ENCODE peak calls at places on chromosome 5, in five cellular contexts. One of them, this sample, is unnamed.

GRCh38 chr5:10364186-10364689 is 10.7 kb downstream of the MARCHF6 start:
- DNase-seq in PC-3: peak; percentile 80
- DNase-seq in cardiac muscle cell: no peak
- DNase-seq in left ventricle myocardium inferior: no peak
- DNase-seq in neuronal stem cell: no peak
- DNase-seq in this sample: no peak

GRCh38 chr5:145946112-145946861 is 9.9 kb downstream of the SH3RF2 start:
- DNase-seq in PC-3: peak; percentile 88
- DNase-seq in cardiac muscle cell: no peak
- DNase-seq in left ventricle myocardium inferior: peak; percentile 32
- DNase-seq in neuronal stem cell: no peak
- DNase-seq in this sample: peak; percentile 78

GRCh38 chr5:76325876-76326491 is 77.1 kb upstream of the IQGAP2 start:
- DNase-seq in PC-3: no peak
- DNase-seq in cardiac muscle cell: no peak
- DNase-seq in left ventricle myocardium inferior: no peak
- DNase-seq in neuronal stem cell: no peak
- DNase-seq in this sample: no peak

GRCh38 chr5:161442471-161442870 is 104.1 kb downstream of the GABRB2 start:
- DNase-seq in PC-3: no peak
- DNase-seq in cardiac muscle cell: no peak
- DNase-seq in left ventricle myocardium inferior: no peak
- DNase-seq in neuronal stem cell: no peak
- DNase-seq in this sample: no peak

GRCh38 chr5:15566306-15566705 is 66.3 kb downstream of the FBXL7 start:
- DNase-seq in PC-3: no peak
- DNase-seq in cardiac muscle cell: no peak
- DNase-seq in left ventricle myocardium inferior: no peak
- DNase-seq in neuronal stem cell: no peak
- DNase-seq in this sample: peak; percentile 27

GRCh38 chr5:19555876-19556275 is 432.1 kb downstream of the CDH18 start:
- DNase-seq in PC-3: no peak
- DNase-seq in cardiac muscle cell: no peak
- DNase-seq in left ventricle myocardium inferior: no peak
- DNase-seq in neuronal stem cell: no peak
- DNase-seq in this sample: no peak

GRCh38 chr5:180869587-180869986 is 8.5 kb upstream of the ZFP62 start:
- DNase-seq in PC-3: peak; percentile 1
- DNase-seq in cardiac muscle cell: no peak
- DNase-seq in left ventricle myocardium inferior: no peak
- DNase-seq in neuronal stem cell: no peak
- DNase-seq in this sample: no peak

GRCh38 chr5:124537136-124537919 is 209.1 kb downstream of the ZNF608 start:
- DNase-seq in PC-3: no peak
- DNase-seq in cardiac muscle cell: no peak
- DNase-seq in left ventricle myocardium inferior: no peak
- DNase-seq in neuronal stem cell: no peak
- DNase-seq in this sample: no peak

GRCh38 chr5:142385194-142385593 is 60.4 kb upstream of the SPRY4 start:
- DNase-seq in PC-3: no peak
- DNase-seq in cardiac muscle cell: peak; percentile 45
- DNase-seq in left ventricle myocardium inferior: no peak
- DNase-seq in neuronal stem cell: no peak
- DNase-seq in this sample: peak; percentile 83

GRCh38 chr5:94562327-94562971 is 56.0 kb downstream of the KIAA0825 start:
- DNase-seq in PC-3: peak; percentile 21
- DNase-seq in cardiac muscle cell: no peak
- DNase-seq in left ventricle myocardium inferior: no peak
- DNase-seq in neuronal stem cell: no peak
- DNase-seq in this sample: no peak

GRCh38 chr5:37637165-37637845 is 202.5 kb downstream of the GDNF start:
- DNase-seq in PC-3: peak; percentile 88
- DNase-seq in cardiac muscle cell: no peak
- DNase-seq in left ventricle myocardium inferior: no peak
- DNase-seq in neuronal stem cell: no peak
- DNase-seq in this sample: peak; percentile 15

GRCh38 chr5:57028166-57028565 is 76.2 kb upstream of the MIER3 start:
- DNase-seq in PC-3: no peak
- DNase-seq in cardiac muscle cell: no peak
- DNase-seq in left ventricle myocardium inferior: no peak
- DNase-seq in neuronal stem cell: no peak
- DNase-seq in this sample: no peak

GRCh38 chr5:177306674-177307543 is 3.3 kb downstream of the PRELID1 start:
- DNase-seq in PC-3: no peak
- DNase-seq in cardiac muscle cell: peak; percentile 89
- DNase-seq in left ventricle myocardium inferior: no peak
- DNase-seq in neuronal stem cell: no peak
- DNase-seq in this sample: no peak

GRCh38 chr5:1668141-1668721 is 131.4 kb downstream of the MRPL36 start:
- DNase-seq in PC-3: no peak
- DNase-seq in cardiac muscle cell: no peak
- DNase-seq in left ventricle myocardium inferior: no peak
- DNase-seq in neuronal stem cell: no peak
- DNase-seq in this sample: no peak

GRCh38 chr5:168714046-168714445 is 134.9 kb upstream of the PANK3 start:
- DNase-seq in PC-3: no peak
- DNase-seq in cardiac muscle cell: peak; percentile 25
- DNase-seq in left ventricle myocardium inferior: no peak
- DNase-seq in neuronal stem cell: no peak
- DNase-seq in this sample: peak; percentile 26

GRCh38 chr5:150361301-150361700 is 3.8 kb downstream of the TCOF1 start:
- DNase-seq in PC-3: no peak
- DNase-seq in cardiac muscle cell: no peak
- DNase-seq in left ventricle myocardium inferior: no peak
- DNase-seq in neuronal stem cell: no peak
- DNase-seq in this sample: no peak

GRCh38 chr5:171625646-171626045 is 160.0 kb upstream of the SMIM23 start:
- DNase-seq in PC-3: no peak
- DNase-seq in cardiac muscle cell: no peak
- DNase-seq in left ventricle myocardium inferior: no peak
- DNase-seq in neuronal stem cell: no peak
- DNase-seq in this sample: no peak

GRCh38 chr5:74951855-74952254 is 85.7 kb upstream of the FAM169A start:
- DNase-seq in PC-3: no peak
- DNase-seq in cardiac muscle cell: no peak
- DNase-seq in left ventricle myocardium inferior: no peak
- DNase-seq in neuronal stem cell: no peak
- DNase-seq in this sample: no peak

GRCh38 chr5:74947961-74948613 is 81.9 kb upstream of the FAM169A start:
- DNase-seq in PC-3: peak; percentile 30
- DNase-seq in cardiac muscle cell: no peak
- DNase-seq in left ventricle myocardium inferior: no peak
- DNase-seq in neuronal stem cell: no peak
- DNase-seq in this sample: no peak

GRCh38 chr5:74950836-74951515 is 84.8 kb upstream of the FAM169A start:
- DNase-seq in PC-3: no peak
- DNase-seq in cardiac muscle cell: no peak
- DNase-seq in left ventricle myocardium inferior: no peak
- DNase-seq in neuronal stem cell: no peak
- DNase-seq in this sample: peak; percentile 42

GRCh38 chr5:74952406-74952805 is 86.2 kb upstream of the FAM169A start:
- DNase-seq in PC-3: no peak
- DNase-seq in cardiac muscle cell: no peak
- DNase-seq in left ventricle myocardium inferior: no peak
- DNase-seq in neuronal stem cell: no peak
- DNase-seq in this sample: no peak

DNA sequence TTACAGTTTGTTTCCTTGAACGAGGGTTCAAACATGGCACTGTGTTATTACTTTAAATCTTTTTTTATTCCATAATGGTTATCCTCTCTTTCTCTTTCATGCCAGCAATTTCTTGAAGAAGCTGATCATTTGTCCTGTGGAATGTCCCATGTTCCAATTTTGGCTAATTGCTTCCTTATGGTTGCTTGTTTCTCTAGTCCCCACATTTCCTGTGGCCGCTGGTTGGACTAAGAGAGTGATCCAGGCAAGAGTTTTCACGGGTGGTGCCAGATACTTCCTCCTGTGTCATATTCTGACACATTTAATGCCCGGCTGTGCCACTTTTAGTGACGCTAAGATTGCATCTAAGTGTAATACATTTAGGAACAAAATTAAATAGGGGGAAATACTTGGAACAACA is 83.8 kb upstream of the FAM169A start:
- DNase-seq in PC-3: no peak
- DNase-seq in cardiac muscle cell: no peak
- DNase-seq in left ventricle myocardium inferior: no peak
- DNase-seq in neuronal stem cell: no peak
- DNase-seq in this sample: peak; percentile 89
- H3K4me3 ChIP-seq in PC-3: no peak overlapping the region
- H3K4me3 ChIP-seq in cardiac muscle cell: no peak overlapping the region
- H3K4me3 ChIP-seq in left ventricle myocardium inferior: no peak overlapping the region
- H3K4me3 ChIP-seq in neuronal stem cell: no peak overlapping the region
- H3K4me3 ChIP-seq in this sample: no peak overlapping the region

GRCh38 chr5:3512291-3512690 is 83.3 kb upstream of the IRX1 start:
- DNase-seq in PC-3: no peak
- DNase-seq in cardiac muscle cell: no peak
- DNase-seq in left ventricle myocardium inferior: no peak
- DNase-seq in neuronal stem cell: no peak
- DNase-seq in this sample: no peak

GRCh38 chr5:3509290-3509689 is 86.3 kb upstream of the IRX1 start:
- DNase-seq in PC-3: no peak
- DNase-seq in cardiac muscle cell: no peak
- DNase-seq in left ventricle myocardium inferior: no peak
- DNase-seq in neuronal stem cell: no peak
- DNase-seq in this sample: no peak

GRCh38 chr5:3517331-3517730 is 78.3 kb upstream of the IRX1 start:
- DNase-seq in PC-3: no peak
- DNase-seq in cardiac muscle cell: no peak
- DNase-seq in left ventricle myocardium inferior: no peak
- DNase-seq in neuronal stem cell: peak; percentile 36
- DNase-seq in this sample: no peak

GRCh38 chr5:3510642-3511041 is 85.0 kb upstream of the IRX1 start:
- DNase-seq in PC-3: no peak
- DNase-seq in cardiac muscle cell: no peak
- DNase-seq in left ventricle myocardium inferior: no peak
- DNase-seq in neuronal stem cell: no peak
- DNase-seq in this sample: no peak

GRCh38 chr5:3511774-3512173 is 83.9 kb upstream of the IRX1 start:
- DNase-seq in PC-3: no peak
- DNase-seq in cardiac muscle cell: no peak
- DNase-seq in left ventricle myocardium inferior: no peak
- DNase-seq in neuronal stem cell: no peak
- DNase-seq in this sample: no peak
- H3K4me3 ChIP-seq in PC-3: no peak overlapping the region
- H3K4me3 ChIP-seq in cardiac muscle cell: no peak overlapping the region
- H3K4me3 ChIP-seq in left ventricle myocardium inferior: no peak overlapping the region
- H3K4me3 ChIP-seq in neuronal stem cell: no peak overlapping the region
- H3K4me3 ChIP-seq in this sample: no peak overlapping the region

GRCh38 chr5:346229-346935 is 24.9 kb downstream of the AHRR start:
- DNase-seq in PC-3: no peak
- DNase-seq in cardiac muscle cell: no peak
- DNase-seq in left ventricle myocardium inferior: no peak
- DNase-seq in neuronal stem cell: no peak
- DNase-seq in this sample: no peak
- H3K4me3 ChIP-seq in PC-3: no peak overlapping the region
- H3K4me3 ChIP-seq in cardiac muscle cell: no peak overlapping the region
- H3K4me3 ChIP-seq in left ventricle myocardium inferior: no peak overlapping the region
- H3K4me3 ChIP-seq in neuronal stem cell: no peak overlapping the region
- H3K4me3 ChIP-seq in this sample: no peak overlapping the region

GRCh38 chr5:123093279-123094226 is 4.5 kb downstream of the PRDM6 start:
- DNase-seq in PC-3: no peak
- DNase-seq in cardiac muscle cell: no peak
- DNase-seq in left ventricle myocardium inferior: no peak
- DNase-seq in neuronal stem cell: no peak
- DNase-seq in this sample: no peak
- H3K4me3 ChIP-seq in PC-3: no peak overlapping the region
- H3K4me3 ChIP-seq in cardiac muscle cell: no peak overlapping the region
- H3K4me3 ChIP-seq in left ventricle myocardium inferior: no peak overlapping the region
- H3K4me3 ChIP-seq in neuronal stem cell: no peak overlapping the region
- H3K4me3 ChIP-seq in this sample: no peak overlapping the region

DNA sequence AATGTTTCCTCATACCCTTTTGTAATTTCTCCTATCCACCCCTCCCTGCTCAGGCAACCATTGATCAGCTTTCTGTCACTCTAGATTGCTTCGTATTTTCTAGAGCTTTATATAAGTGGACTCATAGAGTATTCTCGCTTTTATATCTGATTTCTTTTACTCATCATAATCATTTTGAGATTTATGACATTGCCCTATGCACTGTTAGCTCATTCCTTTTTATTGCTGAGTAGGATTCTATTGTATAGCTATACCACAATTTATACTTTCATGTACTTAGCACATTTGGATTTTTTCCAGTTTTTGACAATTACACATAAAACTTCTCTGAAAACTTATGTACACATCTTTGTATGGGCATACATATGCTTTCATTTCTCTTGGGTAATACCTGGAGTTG is 68.9 kb downstream of the MEGF10 start:
- DNase-seq in PC-3: no peak
- DNase-seq in cardiac muscle cell: no peak
- DNase-seq in left ventricle myocardium inferior: no peak
- DNase-seq in neuronal stem cell: no peak
- DNase-seq in this sample: no peak
- H3K4me3 ChIP-seq in PC-3: no peak overlapping the region
- H3K4me3 ChIP-seq in cardiac muscle cell: no peak overlapping the region
- H3K4me3 ChIP-seq in left ventricle myocardium inferior: no peak overlapping the region
- H3K4me3 ChIP-seq in neuronal stem cell: no peak overlapping the region
- H3K4me3 ChIP-seq in this sample: no peak overlapping the region